ENCODE peak calls at places on chromosomes 2 and 18, in eight cellular contexts. I is heart right ventricle, C is transverse colon, E is lung, S is endothelial cell of umbilical vein, R is heart left ventricle, F is vagina, N is colonic mucosa. P is an unnamed sample. For H3K4me1 and H3K9me3, the result is how much of the 10 kb centered on the place peaks cover.

GRCh38 chr2:168254158-168254935 is 7.0 kb upstream of the STK39 start:
- DNase-seq in I (no peak), C (no peak), E (no peak), S (no peak), R (no peak), F (no peak), N (no peak), P (no peak)

GRCh38 chr2:114089636-114090325 is 199.9 kb downstream of the ACTR3 start:
- DNase-seq in I (no peak), C (no peak), E (no peak), S (no peak), R (no peak), F (no peak), N (no peak), P (no peak)

GRCh38 chr2:96260404-96261260 is 5.2 kb downstream of the TMEM127 start:
- DNase-seq in I (peak), C (peak), E (peak), S (peak), R (peak), F (no peak), N (peak), P (peak)

GRCh38 chr18:41875094-41875780 is 79.8 kb upstream of the PIK3C3 start:
- DNase-seq in I (no peak), C (no peak), E (no peak), S (no peak), R (no peak), F (no peak), N (no peak), P (no peak)

GRCh38 chr2:11009866-11010265 is 98.1 kb downstream of the KCNF1 start:
- DNase-seq in I (no peak), C (no peak), E (no peak), S (no peak), R (no peak), F (no peak), N (no peak), P (no peak)

GRCh38 chr2:145811467-145812162 is 1291.7 kb upstream of the ZEB2 start:
- DNase-seq in I (no peak), C (no peak), E (no peak), S (peak), R (no peak), F (no peak), N (no peak), P (no peak)

GRCh38 chr2:71665168-71666093 is 212.1 kb downstream of the DYSF start:
- DNase-seq in I (no peak), C (peak), E (peak), S (no peak), R (peak), F (peak), N (no peak), P (no peak)

GRCh38 chr2:86216577-86217555 is 17.6 kb downstream of the MRPL35 start:
- DNase-seq in I (no peak), C (no peak), E (no peak), S (no peak), R (no peak), F (no peak), N (no peak), P (no peak)

GRCh38 chr2:226877491-226877890 is 41.6 kb downstream of the RHBDD1 start:
- DNase-seq in I (no peak), C (no peak), E (no peak), S (no peak), R (no peak), F (no peak), N (no peak), P (no peak)

GRCh38 chr2:239558661-239559060 is 157.8 kb upstream of the HDAC4 start:
- DNase-seq in I (no peak), C (no peak), E (no peak), S (no peak), R (no peak), F (no peak), N (no peak), P (peak)

GRCh38 chr2:20236496-20236895 is 11.6 kb upstream of the SDC1 start:
- DNase-seq in I (no peak), C (no peak), E (no peak), S (no peak), R (no peak), F (no peak), N (peak), P (no peak)

GRCh38 chr18:46332956-46333355 is 228.8 kb downstream of the HAUS1 start:
- DNase-seq in I (no peak), C (no peak), E (no peak), S (no peak), R (peak), F (no peak), N (no peak), P (no peak)

GRCh38 chr2:29782531-29782930 is 138.9 kb downstream of the ALK start:
- DNase-seq in I (no peak), C (no peak), E (no peak), S (no peak), R (no peak), F (no peak), N (no peak), P (no peak)

GRCh38 chr18:44819944-44820510 is 139.3 kb downstream of the SETBP1 start:
- DNase-seq in I (peak), C (no peak), E (no peak), S (no peak), R (peak), F (no peak), N (no peak), P (peak)

GRCh38 chr2:28821295-28821958 is 10.8 kb downstream of the SPDYA start:
- DNase-seq in I (no peak), C (peak), E (peak), S (peak), R (no peak), F (no peak), N (peak), P (peak)

GRCh38 chr2:208373460-208374089 is 33.0 kb upstream of the PTH2R start:
- DNase-seq in I (no peak), C (no peak), E (peak), S (peak), R (no peak), F (no peak), N (no peak), P (peak)

GRCh38 chr2:67954125-67954748 is 108.6 kb downstream of the C1D start:
- DNase-seq in I (no peak), C (peak), E (peak), S (peak), R (no peak), F (no peak), N (peak), P (no peak)

GRCh38 chr2:9102861-9103662 is 99.6 kb upstream of the MBOAT2 start:
- DNase-seq in I (no peak), C (no peak), E (no peak), S (no peak), R (no peak), F (no peak), N (peak), P (no peak)

GRCh38 chr2:241532168-241532567 is 23.8 kb upstream of the STK25 start:
- DNase-seq in I (no peak), C (no peak), E (no peak), S (no peak), R (no peak), F (no peak), N (no peak), P (no peak)

GRCh38 chr2:110679337-110679707 is 1.5 kb upstream of the BUB1 start:
- DNase-seq in I (no peak), C (no peak), E (no peak), S (peak), R (no peak), F (no peak), N (no peak), P (no peak)

GRCh38 chr2:70850905-70851304 is 15.3 kb upstream of the CD207 start:
- DNase-seq in I (no peak), C (no peak), E (no peak), S (no peak), R (no peak), F (peak), N (no peak), P (no peak)

GRCh38 chr2:47345584-47345913 is 57.4 kb upstream of the MSH2 start:
- DNase-seq in I (no peak), C (no peak), E (no peak), S (peak), R (no peak), F (no peak), N (no peak), P (no peak)

GRCh38 chr2:173048901-173049661 is 26.6 kb upstream of the MAP3K20 start:
- DNase-seq in I (peak), C (peak), E (peak), S (peak), R (peak), F (peak), N (peak), P (no peak)

GRCh38 chr2:221649045-221649444 is 76.9 kb upstream of the EPHA4 start:
- DNase-seq in I (peak), C (no peak), E (no peak), S (peak), R (peak), F (no peak), N (no peak), P (no peak)

GRCh38 chr2:127083819-127084503 is 23.0 kb downstream of the BIN1 start:
- DNase-seq in I (peak), C (peak), E (peak), S (peak), R (peak), F (peak), N (peak), P (no peak)

GRCh38 chr18:14117611-14118010 is 14.6 kb downstream of the ZNF519 start:
- DNase-seq in I (no peak), C (no peak), E (no peak), S (no peak), R (no peak), F (no peak), N (no peak), P (no peak)

GRCh38 chr2:143819190-143819735 is 690.0 kb downstream of the ARHGAP15 start:
- DNase-seq in I (no peak), C (no peak), E (no peak), S (no peak), R (no peak), F (no peak), N (no peak), P (no peak)

GRCh38 chr2:96321230-96322103 is 3.6 kb upstream of the ITPRIPL1 start:
- DNase-seq in I (peak), C (peak), E (peak), S (peak), R (peak), F (no peak), N (peak), P (peak)

GRCh38 chr2:28753043-28753683 is 1.5 kb downstream of the PPP1CB start:
- DNase-seq in I (no peak), C (peak), E (no peak), S (peak), R (peak), F (no peak), N (peak), P (peak)

GRCh38 chr18:79795446-79795845 is 2.3 kb upstream of the KCNG2 start:
- DNase-seq in I (no peak), C (no peak), E (no peak), S (no peak), R (no peak), F (no peak), N (no peak), P (peak)

GRCh38 chr18:2932247-2933181 is 80.4 kb downstream of the LPIN2 start:
- DNase-seq in I (no peak), C (no peak), E (no peak), S (peak), R (no peak), F (no peak), N (peak), P (no peak)

GRCh38 chr2:127608061-127609011 is 37.6 kb upstream of the GPR17 start:
- DNase-seq in I (no peak), C (no peak), E (no peak), S (no peak), R (no peak), F (no peak), N (no peak), P (peak)

GRCh38 chr18:78979682-78980278 is at the start of gene SALL3:
- DNase-seq in I (no peak), C (no peak), E (no peak), S (no peak), R (no peak), F (no peak), N (no peak), P (no peak)

GRCh38 chr18:22557160-22557941 is 139.6 kb upstream of the CTAGE1 start:
- DNase-seq in I (no peak), C (no peak), E (no peak), S (peak), R (no peak), F (no peak), N (no peak), P (no peak)

GRCh38 chr2:232529806-232530547 is 4.0 kb downstream of the CHRND start:
- DNase-seq in I (peak), C (no peak), E (no peak), S (no peak), R (peak), F (no peak), N (no peak), P (no peak)

GRCh38 chr2:104752504-104752903 is 101.4 kb upstream of the POU3F3 start:
- DNase-seq in I (no peak), C (no peak), E (no peak), S (no peak), R (no peak), F (no peak), N (no peak), P (no peak)

GRCh38 chr18:58105206-58105907 is 61.3 kb downstream of the NEDD4L start:
- DNase-seq in I (no peak), C (no peak), E (no peak), S (no peak), R (no peak), F (no peak), N (no peak), P (no peak)

GRCh38 chr2:8389373-8390108 is 292.3 kb upstream of the ID2 start:
- DNase-seq in I (no peak), C (no peak), E (no peak), S (no peak), R (no peak), F (no peak), N (no peak), P (no peak)

GRCh38 chr2:230866704-230867561 is 2.2 kb downstream of the ITM2C start:
- DNase-seq in I (no peak), C (peak), E (no peak), S (peak), R (no peak), F (peak), N (peak), P (peak)

GRCh38 chr2:119015849-119016248 is 73.9 kb downstream of the MARCO start:
- DNase-seq in I (no peak), C (no peak), E (no peak), S (no peak), R (no peak), F (peak), N (no peak), P (no peak)

DNA sequence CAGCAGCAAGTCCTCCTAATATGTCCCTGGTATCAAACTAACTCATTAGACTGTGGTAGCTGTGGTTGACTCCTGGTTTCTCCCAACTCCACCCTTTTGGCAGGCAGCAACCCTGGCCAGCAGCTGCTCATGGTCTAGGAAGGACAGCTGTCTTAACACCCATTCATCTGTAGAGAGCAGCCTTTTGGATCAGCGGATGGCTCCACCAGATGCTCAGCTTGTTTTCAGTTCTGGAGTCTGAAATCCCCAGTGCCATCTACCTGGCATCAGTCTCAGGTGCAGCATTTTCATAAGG is 100.5 kb downstream of the SPOPL start:
- DNase-seq in I (no peak), C (no peak), E (no peak), S (no peak), R (no peak), F (no peak), N (no peak), P (no peak)
- TF ChIP-seq CTCF in I (no peak), C (no peak), E (no peak), S (no peak), R (no peak), F (no peak), N (no peak), P (no peak)

GRCh38 chr2:46097714-46098480 is 199.3 kb upstream of the EPAS1 start:
- DNase-seq in I (no peak), C (peak), E (peak), S (peak), R (peak), F (no peak), N (peak), P (peak)

GRCh38 chr2:46098606-46099005 is 198.6 kb upstream of the EPAS1 start:
- DNase-seq in I (no peak), C (no peak), E (no peak), S (peak), R (no peak), F (no peak), N (no peak), P (no peak)

GRCh38 chr2:46096272-46096671 is 200.9 kb upstream of the EPAS1 start:
- DNase-seq in I (no peak), C (no peak), E (no peak), S (no peak), R (no peak), F (no peak), N (no peak), P (no peak)

GRCh38 chr2:46106690-46107089 is 190.5 kb upstream of the EPAS1 start:
- DNase-seq in I (no peak), C (no peak), E (no peak), S (no peak), R (no peak), F (no peak), N (no peak), P (no peak)

DNA sequence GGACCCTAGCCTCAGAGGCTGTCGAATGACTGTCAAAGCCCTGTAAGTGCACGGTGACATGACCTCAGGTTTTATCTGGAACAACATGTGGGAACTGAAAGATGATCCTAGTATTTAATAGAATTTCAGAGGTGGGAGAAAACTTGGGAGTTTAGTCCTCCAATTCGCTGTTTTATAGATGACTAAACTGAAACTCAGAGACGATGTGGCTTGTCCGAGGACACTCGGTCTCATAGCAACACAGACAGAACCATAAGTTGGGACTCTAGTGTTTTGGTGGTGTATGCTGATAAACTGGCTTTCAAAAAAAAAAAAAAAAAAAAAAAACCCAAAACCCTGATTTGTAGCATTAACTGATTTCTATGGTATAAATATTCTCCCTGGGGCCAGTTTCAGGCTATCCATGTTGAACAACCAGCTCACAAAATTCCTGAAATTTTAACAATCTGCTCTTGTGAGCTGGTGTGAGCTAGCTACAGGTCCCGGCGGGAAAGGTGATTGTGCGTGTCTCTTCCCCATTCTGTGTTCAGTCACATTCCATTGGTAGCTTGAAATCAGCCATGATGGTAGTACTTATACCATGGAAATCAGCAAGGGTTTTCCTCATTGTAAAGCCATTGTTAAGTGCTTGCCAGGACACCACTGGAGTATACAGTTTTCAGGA is 195.5 kb upstream of the EPAS1 start:
- DNase-seq in I (no peak), C (no peak), E (no peak), S (no peak), R (no peak), F (no peak), N (no peak), P (no peak)
- H3K4me1 ChIP-seq in I (under half), C (under half), E (under half), S (under half), R (under half), F (under half), N (under half), P (under half)

DNA sequence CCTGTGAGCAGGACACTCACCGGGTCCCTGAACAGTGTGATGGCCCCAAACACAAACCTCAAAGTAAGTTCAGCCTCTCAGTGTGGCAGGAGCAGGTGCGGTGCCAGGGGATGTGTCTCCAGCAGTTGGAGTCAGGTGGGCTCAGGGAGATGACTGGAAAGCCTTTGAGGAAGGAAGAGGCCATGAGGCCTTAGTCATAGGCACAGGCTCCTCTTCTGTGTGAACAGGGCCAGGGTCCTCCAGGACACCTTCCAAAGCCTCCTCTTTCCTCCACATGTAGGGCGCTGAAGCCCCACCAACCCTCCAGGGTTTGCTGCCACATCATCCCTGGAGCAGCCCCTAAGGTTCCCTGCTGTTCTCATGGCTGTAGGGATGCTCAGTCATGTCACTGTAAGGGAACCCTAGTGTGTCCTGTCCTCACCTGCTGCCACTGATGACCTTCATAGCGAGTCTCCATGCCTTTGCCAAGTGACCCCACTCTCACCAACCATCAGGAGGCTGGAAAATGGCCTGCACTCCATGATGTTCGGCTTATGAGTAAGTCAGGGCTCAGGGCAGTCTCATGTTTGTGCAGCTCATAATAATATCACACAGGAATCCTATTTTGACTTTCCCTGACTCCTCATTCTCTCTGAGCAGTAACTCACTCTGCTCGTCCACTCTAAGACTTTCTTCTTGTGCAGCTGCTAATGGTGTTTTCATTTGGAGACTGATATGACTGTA is 1152.9 kb downstream of the RPIA start:
- DNase-seq in I (no peak), C (no peak), E (no peak), S (no peak), R (no peak), F (peak), N (no peak), P (no peak)
- H3K9me3 ChIP-seq in I (under half), C (under half), E (under half), S (under half), R (under half), F (under half), N (under half), P (under half)

GRCh38 chr2:55985406-55985805 is 61.8 kb upstream of the EFEMP1 start:
- DNase-seq in I (no peak), C (no peak), E (no peak), S (peak), R (no peak), F (no peak), N (no peak), P (no peak)

GRCh38 chr2:55986001-55986400 is 62.4 kb upstream of the EFEMP1 start:
- DNase-seq in I (no peak), C (no peak), E (no peak), S (peak), R (no peak), F (no peak), N (no peak), P (no peak)

GRCh38 chr2:55986700-55987440 is 63.3 kb upstream of the EFEMP1 start:
- DNase-seq in I (no peak), C (no peak), E (no peak), S (peak), R (no peak), F (no peak), N (no peak), P (no peak)

GRCh38 chr2:55992465-55992864 is 68.9 kb upstream of the EFEMP1 start:
- DNase-seq in I (no peak), C (peak), E (peak), S (peak), R (peak), F (no peak), N (no peak), P (no peak)

GRCh38 chr2:55989405-55989804 is 65.8 kb upstream of the EFEMP1 start:
- DNase-seq in I (no peak), C (no peak), E (no peak), S (peak), R (no peak), F (no peak), N (no peak), P (no peak)
- TF ChIP-seq CTCF in I (no peak), C (no peak), E (no peak), S (no peak), R (no peak), F (no peak), N (no peak), P (no peak)